ENCODE peak calls at places on chromosomes 16 and 17, in four cellular contexts. N is GM12878, S is K562, B is IMR-90. X is an unnamed sample.

GRCh38 chr16:48318630-48319029 is 66.6 kb downstream of the SIAH1 start:
- DNase-seq in N (peak), S (no peak), B (peak), X (peak)

GRCh38 chr16:53789159-53789558 is 85.2 kb downstream of the FTO start:
- DNase-seq in N (no peak), S (no peak), B (peak), X (no peak)

GRCh38 chr17:9434502-9435113 is 141.0 kb downstream of the STX8 start:
- DNase-seq in N (no peak), S (no peak), B (no peak), X (no peak)

GRCh38 chr17:64448665-64449512 is at the start of gene MILR1:
- DNase-seq in N (peak), S (peak), B (peak), X (peak)

GRCh38 chr17:64773836-64774761 is 112.0 kb upstream of the SMURF2 start:
- DNase-seq in N (no peak), S (peak), B (peak), X (peak)

GRCh38 chr17:42034059-42034458 is 14.2 kb downstream of the NKIRAS2 start:
- DNase-seq in N (no peak), S (no peak), B (no peak), X (no peak)

GRCh38 chr16:80948886-80949502 is 57.7 kb downstream of the CMC2 start:
- DNase-seq in N (no peak), S (peak), B (peak), X (peak)

GRCh38 chr17:35315283-35315682 is 58.1 kb downstream of the SLFN11 start:
- DNase-seq in N (no peak), S (peak), B (peak), X (peak)

GRCh38 chr16:47490471-47490870 is 29.3 kb downstream of the PHKB start:
- DNase-seq in N (no peak), S (no peak), B (no peak), X (no peak)

GRCh38 chr16:49766280-49766679 is 89.6 kb downstream of the ZNF423 start:
- DNase-seq in N (no peak), S (no peak), B (no peak), X (no peak)

GRCh38 chr16:84501077-84501735 is 3.3 kb downstream of the MEAK7 start:
- DNase-seq in N (no peak), S (no peak), B (peak), X (no peak)

GRCh38 chr17:20988896-20989295 is 53.9 kb downstream of the USP22 start:
- DNase-seq in N (no peak), S (no peak), B (no peak), X (no peak)

GRCh38 chr16:25155553-25156460 is 44.3 kb downstream of the LCMT1 start:
- DNase-seq in N (no peak), S (no peak), B (peak), X (peak)

GRCh38 chr17:27630607-27631408 is at the start of gene LGALS9:
- DNase-seq in N (peak), S (no peak), B (peak), X (peak)

GRCh38 chr17:5584971-5585794 is 874 bp upstream of the NLRP1 start:
- DNase-seq in N (no peak), S (no peak), B (peak), X (no peak)

GRCh38 chr17:19456016-19456927 is 45.2 kb downstream of the RNF112 start:
- DNase-seq in N (no peak), S (no peak), B (no peak), X (no peak)

GRCh38 chr17:66287911-66288310 is 14.5 kb upstream of the PRKCA start:
- DNase-seq in N (no peak), S (no peak), B (no peak), X (no peak)

GRCh38 chr16:79372504-79373184 is 227.9 kb downstream of the MAF start:
- DNase-seq in N (no peak), S (no peak), B (no peak), X (no peak)

GRCh38 chr16:86733526-86734254 is 155.3 kb downstream of the FOXL1 start:
- DNase-seq in N (no peak), S (no peak), B (no peak), X (peak)

GRCh38 chr16:80743273-80743672 is 61.1 kb downstream of the CDYL2 start:
- DNase-seq in N (no peak), S (no peak), B (no peak), X (no peak)

GRCh38 chr17:37725601-37726146 is 19.2 kb downstream of the HNF1B start:
- DNase-seq in N (no peak), S (no peak), B (no peak), X (no peak)
- TF ChIP-seq FOS in N (no peak), S (no peak), B (no peak), X (no peak)

DNA sequence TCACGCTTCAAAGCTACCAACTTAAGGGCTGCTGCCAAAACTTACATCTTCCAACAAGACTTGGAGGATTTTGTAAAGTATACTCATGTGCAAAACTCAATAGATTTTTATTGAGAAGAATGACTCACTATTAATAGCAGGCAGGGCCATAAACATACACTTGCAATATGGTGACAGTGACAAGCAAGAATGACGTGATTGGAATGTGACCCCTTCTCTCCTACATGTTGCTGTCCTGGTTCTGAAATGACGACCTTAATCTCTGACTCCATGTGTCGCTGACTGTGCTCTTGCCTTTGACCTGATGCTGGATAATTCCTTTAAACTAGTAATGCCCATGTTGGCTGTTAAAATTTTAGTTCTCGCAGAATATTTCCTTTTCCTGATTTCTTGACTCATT is 174.5 kb downstream of the PARN start:
- DNase-seq in N (no peak), S (peak), B (peak), X (no peak)
- TF ChIP-seq CTCF in N (no peak), S (no peak), B (no peak), X (no peak)

DNA sequence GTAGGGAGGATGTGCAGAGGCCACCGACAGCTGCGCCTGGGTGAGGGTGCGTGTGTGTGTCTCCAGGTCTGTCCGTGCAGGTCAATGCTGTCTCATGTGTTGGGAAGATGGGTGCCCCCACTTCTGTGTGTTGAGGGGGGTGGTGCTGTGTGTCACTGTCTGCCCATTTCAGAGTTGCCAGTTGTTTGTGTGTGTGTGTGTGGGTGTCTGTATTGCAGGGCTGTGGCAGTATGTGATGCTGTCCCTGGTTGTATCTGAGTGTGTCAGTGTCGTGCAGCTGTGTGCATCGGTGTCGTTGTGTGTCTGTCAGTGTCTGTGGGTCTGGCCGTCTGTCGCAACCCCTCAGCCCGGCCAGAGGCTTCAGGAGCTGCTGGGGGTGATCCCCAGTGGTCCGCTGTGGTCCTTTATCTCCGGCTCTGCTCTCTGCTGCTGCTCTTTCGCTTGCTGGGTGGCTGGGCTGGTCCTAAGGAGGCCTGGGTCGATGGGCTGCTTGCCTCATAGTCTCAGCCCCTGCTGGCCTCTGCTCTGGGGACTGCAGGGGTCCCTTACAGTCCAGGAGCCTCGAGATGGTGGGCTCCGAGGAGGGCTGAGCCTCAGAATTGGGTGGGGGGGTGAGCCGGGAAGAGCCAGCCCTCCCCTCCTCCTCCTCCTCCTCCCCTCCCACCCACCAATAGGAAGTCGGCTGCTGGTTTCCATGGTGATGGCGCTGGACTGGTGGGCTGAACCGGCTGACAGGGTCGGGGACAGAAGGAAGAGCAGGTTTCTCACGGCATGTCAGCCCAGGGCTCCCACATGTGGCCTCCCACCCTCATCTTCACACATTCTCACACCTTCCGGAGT is at the start of gene TSPOAP1:
- DNase-seq in N (peak), S (peak), B (no peak), X (no peak)
- TF ChIP-seq FOS in N (no peak), S (no peak), B (no peak), X (no peak)

GRCh38 chr17:67800495-67800928 is 24.8 kb upstream of the BPTF start:
- DNase-seq in N (peak), S (peak), B (peak), X (peak)
- TF ChIP-seq CTCF in N (peak), S (peak), B (peak), X (peak)

DNA sequence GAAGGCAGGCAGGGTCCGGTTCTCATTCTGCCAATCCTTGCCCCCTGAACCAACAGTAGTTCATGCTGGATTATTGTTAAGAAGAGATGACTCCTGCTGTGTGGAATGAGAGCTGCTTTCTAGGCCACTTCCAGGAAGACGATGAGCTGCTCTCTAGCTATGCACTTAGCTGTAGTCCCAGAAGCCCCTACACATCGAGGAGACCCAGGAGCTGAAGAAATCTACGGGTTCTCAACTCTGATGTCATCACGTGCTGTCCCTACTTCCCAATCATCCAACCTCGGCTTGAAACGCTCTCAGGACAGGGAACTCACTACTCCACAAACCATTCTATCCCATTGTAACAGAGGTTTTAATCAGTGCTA is 29.0 kb upstream of the EMP2 start:
- DNase-seq in N (no peak), S (no peak), B (peak), X (no peak)
- TF ChIP-seq FOS in N (no peak), S (no peak), B (peak), X (no peak)

DNA sequence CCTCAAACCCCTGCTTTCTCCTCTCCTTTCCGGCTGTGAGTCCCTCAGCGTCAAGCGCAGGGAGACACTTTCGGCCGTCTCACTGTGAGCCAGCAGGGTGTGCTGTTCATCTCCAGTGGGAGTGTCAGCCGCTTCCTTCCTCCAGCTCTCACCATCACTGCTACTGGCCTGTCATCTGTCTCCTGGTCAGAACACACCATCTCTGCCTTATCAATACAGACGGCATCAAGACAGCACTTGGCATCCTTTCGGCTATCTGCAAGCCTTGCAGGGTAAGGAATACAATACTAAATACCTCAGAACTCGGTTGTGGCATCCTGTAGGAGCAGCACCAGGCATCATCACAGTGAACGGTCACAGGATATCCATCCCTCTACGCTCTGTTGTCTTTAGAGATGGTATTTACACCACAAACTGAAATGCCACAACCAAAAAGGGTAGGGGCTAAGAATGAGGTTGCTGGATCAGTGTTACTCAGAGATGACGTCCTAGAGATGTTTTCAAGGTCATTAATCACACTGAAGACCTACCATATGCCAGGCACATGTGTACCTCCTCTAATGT is 20.7 kb upstream of the CMTM4 start:
- DNase-seq in N (no peak), S (peak), B (peak), X (peak)
- TF ChIP-seq CTCF in N (peak), S (peak), B (peak), X (peak)

DNA sequence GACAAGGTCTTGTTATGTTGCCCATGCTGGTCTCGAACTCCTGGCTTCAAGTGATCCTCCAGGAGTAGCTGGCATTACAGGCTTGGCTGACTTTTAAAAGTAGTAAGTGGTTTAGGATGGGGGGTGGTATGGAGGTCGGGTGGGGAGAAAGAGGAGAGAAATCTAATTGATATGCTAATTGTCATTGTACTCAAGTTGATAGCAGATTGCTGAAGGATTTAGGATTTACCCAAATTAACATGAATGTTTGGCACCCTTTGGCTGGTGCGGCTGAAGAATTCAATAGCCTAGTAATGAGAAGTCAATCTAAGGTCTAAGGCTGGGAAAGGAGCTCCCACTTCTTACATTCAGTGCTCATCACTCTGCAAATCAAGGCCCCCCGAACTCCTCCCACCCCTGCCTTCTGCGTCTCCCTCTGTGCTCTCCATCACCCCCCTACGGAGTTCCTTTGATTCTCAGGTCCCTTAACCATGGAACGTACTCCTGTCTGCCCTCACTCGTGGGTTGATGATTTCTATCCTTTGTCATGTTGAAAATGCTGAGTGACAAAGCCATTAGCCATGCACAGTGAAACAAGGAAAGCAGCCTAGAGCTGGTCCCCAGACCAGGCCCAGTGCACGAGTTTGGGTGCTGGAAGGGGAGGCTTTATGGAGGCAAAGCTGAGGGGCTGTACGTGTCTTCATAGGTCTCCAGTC is 17.3 kb downstream of the CDH13 start:
- DNase-seq in N (no peak), S (no peak), B (no peak), X (no peak)
- TF ChIP-seq FOS in N (no peak), S (no peak), B (no peak), X (no peak)

DNA sequence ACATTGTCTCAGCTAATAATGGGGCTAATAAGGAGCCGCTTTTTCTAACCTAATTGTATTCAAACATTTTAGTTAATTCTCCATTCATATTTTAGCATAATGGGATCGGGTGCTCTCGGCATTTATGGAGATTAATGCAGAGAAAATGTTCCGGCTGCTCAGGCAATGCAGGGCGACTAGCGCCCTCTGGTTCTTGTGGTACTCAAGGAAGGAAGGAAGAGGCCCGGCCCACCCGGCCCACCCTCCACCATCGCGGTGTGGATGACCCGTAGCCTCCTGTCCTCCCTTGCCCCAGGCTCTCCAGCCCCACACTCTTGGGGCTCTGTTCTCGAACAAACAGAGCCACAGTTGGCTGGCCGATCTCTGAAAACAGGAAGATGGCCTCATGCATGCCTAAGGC is 21.1 kb upstream of the ABCC3 start:
- DNase-seq in N (no peak), S (no peak), B (no peak), X (peak)
- TF ChIP-seq CTCF in N (no peak), S (peak), B (no peak), X (peak)

X was measured in endothelial cell of umbilical vein.